ENCODE peak calls at places on chromosomes 5 and 9, in four cellular contexts. One of them, this sample, is unnamed.

GRCh38 chr5:80967500-80968181 is 7.5 kb downstream of the RASGRF2 start:
- DNase-seq in AG08396: peak
- DNase-seq in fibroblast of mammary gland: peak
- DNase-seq in activated CD8-positive, alpha-beta memory T cell treated with anti-CD3 and anti-CD28 coated beads, Interleukin-2, amount 10 ng/mL, durations not matched to agents 7 days and 5 days: no peak
- DNase-seq in this sample: peak

GRCh38 chr5:6734243-6734695 is 21.0 kb downstream of the TENT4A start:
- DNase-seq in AG08396: no peak
- DNase-seq in fibroblast of mammary gland: no peak
- DNase-seq in activated CD8-positive, alpha-beta memory T cell treated with anti-CD3 and anti-CD28 coated beads, Interleukin-2, amount 10 ng/mL, durations not matched to agents 7 days and 5 days: no peak
- DNase-seq in this sample: no peak

GRCh38 chr5:7181841-7182240 is 214.1 kb upstream of the ADCY2 start:
- DNase-seq in AG08396: no peak
- DNase-seq in fibroblast of mammary gland: no peak
- DNase-seq in activated CD8-positive, alpha-beta memory T cell treated with anti-CD3 and anti-CD28 coated beads, Interleukin-2, amount 10 ng/mL, durations not matched to agents 7 days and 5 days: no peak
- DNase-seq in this sample: no peak

GRCh38 chr9:72478993-72479392 is 42.4 kb upstream of the TMC1 start:
- DNase-seq in AG08396: peak
- DNase-seq in fibroblast of mammary gland: peak
- DNase-seq in activated CD8-positive, alpha-beta memory T cell treated with anti-CD3 and anti-CD28 coated beads, Interleukin-2, amount 10 ng/mL, durations not matched to agents 7 days and 5 days: no peak
- DNase-seq in this sample: no peak

GRCh38 chr5:57696906-57697590 is 214.4 kb upstream of the ACTBL2 start:
- DNase-seq in AG08396: no peak
- DNase-seq in fibroblast of mammary gland: peak
- DNase-seq in activated CD8-positive, alpha-beta memory T cell treated with anti-CD3 and anti-CD28 coated beads, Interleukin-2, amount 10 ng/mL, durations not matched to agents 7 days and 5 days: no peak
- DNase-seq in this sample: no peak

GRCh38 chr5:149677721-149678120 is 52.4 kb upstream of the PPARGC1B start:
- DNase-seq in AG08396: no peak
- DNase-seq in fibroblast of mammary gland: no peak
- DNase-seq in activated CD8-positive, alpha-beta memory T cell treated with anti-CD3 and anti-CD28 coated beads, Interleukin-2, amount 10 ng/mL, durations not matched to agents 7 days and 5 days: no peak
- DNase-seq in this sample: no peak

GRCh38 chr9:28503573-28503972 is 930.3 kb upstream of the C9orf72 start:
- DNase-seq in AG08396: no peak
- DNase-seq in fibroblast of mammary gland: peak
- DNase-seq in activated CD8-positive, alpha-beta memory T cell treated with anti-CD3 and anti-CD28 coated beads, Interleukin-2, amount 10 ng/mL, durations not matched to agents 7 days and 5 days: no peak
- DNase-seq in this sample: no peak

GRCh38 chr9:109297899-109298298 is 23.0 kb downstream of the EPB41L4B start:
- DNase-seq in AG08396: no peak
- DNase-seq in fibroblast of mammary gland: peak
- DNase-seq in activated CD8-positive, alpha-beta memory T cell treated with anti-CD3 and anti-CD28 coated beads, Interleukin-2, amount 10 ng/mL, durations not matched to agents 7 days and 5 days: no peak
- DNase-seq in this sample: no peak

GRCh38 chr5:149212203-149212951 is 59.3 kb upstream of the AFAP1L1 start:
- DNase-seq in AG08396: peak
- DNase-seq in fibroblast of mammary gland: peak
- DNase-seq in activated CD8-positive, alpha-beta memory T cell treated with anti-CD3 and anti-CD28 coated beads, Interleukin-2, amount 10 ng/mL, durations not matched to agents 7 days and 5 days: peak
- DNase-seq in this sample: peak

GRCh38 chr5:107817951-107818350 is 147.2 kb upstream of the EFNA5 start:
- DNase-seq in AG08396: no peak
- DNase-seq in fibroblast of mammary gland: no peak
- DNase-seq in activated CD8-positive, alpha-beta memory T cell treated with anti-CD3 and anti-CD28 coated beads, Interleukin-2, amount 10 ng/mL, durations not matched to agents 7 days and 5 days: no peak
- DNase-seq in this sample: no peak

GRCh38 chr5:56607551-56607950 is 207.8 kb upstream of the MAP3K1 start:
- DNase-seq in AG08396: peak
- DNase-seq in fibroblast of mammary gland: no peak
- DNase-seq in activated CD8-positive, alpha-beta memory T cell treated with anti-CD3 and anti-CD28 coated beads, Interleukin-2, amount 10 ng/mL, durations not matched to agents 7 days and 5 days: no peak
- DNase-seq in this sample: no peak

GRCh38 chr9:126173401-126173800 is 153.2 kb upstream of the MVB12B start:
- DNase-seq in AG08396: no peak
- DNase-seq in fibroblast of mammary gland: no peak
- DNase-seq in activated CD8-positive, alpha-beta memory T cell treated with anti-CD3 and anti-CD28 coated beads, Interleukin-2, amount 10 ng/mL, durations not matched to agents 7 days and 5 days: no peak
- DNase-seq in this sample: no peak

GRCh38 chr5:154857091-154857533 is 1.3 kb upstream of the CNOT8 start:
- DNase-seq in AG08396: peak
- DNase-seq in fibroblast of mammary gland: no peak
- DNase-seq in activated CD8-positive, alpha-beta memory T cell treated with anti-CD3 and anti-CD28 coated beads, Interleukin-2, amount 10 ng/mL, durations not matched to agents 7 days and 5 days: peak
- DNase-seq in this sample: no peak

GRCh38 chr5:72428664-72429063 is 78.5 kb downstream of the ZNF366 start:
- DNase-seq in AG08396: no peak
- DNase-seq in fibroblast of mammary gland: no peak
- DNase-seq in activated CD8-positive, alpha-beta memory T cell treated with anti-CD3 and anti-CD28 coated beads, Interleukin-2, amount 10 ng/mL, durations not matched to agents 7 days and 5 days: no peak
- DNase-seq in this sample: no peak

GRCh38 chr5:72920690-72921089 is 35.2 kb upstream of the FCHO2 start:
- DNase-seq in AG08396: no peak
- DNase-seq in fibroblast of mammary gland: peak
- DNase-seq in activated CD8-positive, alpha-beta memory T cell treated with anti-CD3 and anti-CD28 coated beads, Interleukin-2, amount 10 ng/mL, durations not matched to agents 7 days and 5 days: no peak
- DNase-seq in this sample: no peak

GRCh38 chr5:114332925-114333324 is 28.9 kb upstream of the KCNN2 start:
- DNase-seq in AG08396: no peak
- DNase-seq in fibroblast of mammary gland: no peak
- DNase-seq in activated CD8-positive, alpha-beta memory T cell treated with anti-CD3 and anti-CD28 coated beads, Interleukin-2, amount 10 ng/mL, durations not matched to agents 7 days and 5 days: no peak
- DNase-seq in this sample: no peak

GRCh38 chr9:86585422-86586143 is 231.4 kb upstream of the TUT7 start:
- DNase-seq in AG08396: peak
- DNase-seq in fibroblast of mammary gland: peak
- DNase-seq in activated CD8-positive, alpha-beta memory T cell treated with anti-CD3 and anti-CD28 coated beads, Interleukin-2, amount 10 ng/mL, durations not matched to agents 7 days and 5 days: no peak
- DNase-seq in this sample: no peak

GRCh38 chr9:73782166-73782565 is 630.5 kb downstream of the ANXA1 start:
- DNase-seq in AG08396: no peak
- DNase-seq in fibroblast of mammary gland: peak
- DNase-seq in activated CD8-positive, alpha-beta memory T cell treated with anti-CD3 and anti-CD28 coated beads, Interleukin-2, amount 10 ng/mL, durations not matched to agents 7 days and 5 days: no peak
- DNase-seq in this sample: no peak

GRCh38 chr9:86175743-86176456 is 76.5 kb upstream of the GOLM1 start:
- DNase-seq in AG08396: no peak
- DNase-seq in fibroblast of mammary gland: no peak
- DNase-seq in activated CD8-positive, alpha-beta memory T cell treated with anti-CD3 and anti-CD28 coated beads, Interleukin-2, amount 10 ng/mL, durations not matched to agents 7 days and 5 days: no peak
- DNase-seq in this sample: no peak

GRCh38 chr9:109232449-109232848 is 65.4 kb upstream of the FRRS1L start:
- DNase-seq in AG08396: no peak
- DNase-seq in fibroblast of mammary gland: peak
- DNase-seq in activated CD8-positive, alpha-beta memory T cell treated with anti-CD3 and anti-CD28 coated beads, Interleukin-2, amount 10 ng/mL, durations not matched to agents 7 days and 5 days: no peak
- DNase-seq in this sample: peak

GRCh38 chr9:137369911-137370630 is 52.9 kb downstream of the EXD3 start:
- DNase-seq in AG08396: no peak
- DNase-seq in fibroblast of mammary gland: no peak
- DNase-seq in activated CD8-positive, alpha-beta memory T cell treated with anti-CD3 and anti-CD28 coated beads, Interleukin-2, amount 10 ng/mL, durations not matched to agents 7 days and 5 days: no peak
- DNase-seq in this sample: no peak

GRCh38 chr9:130426883-130427282 is 17.9 kb upstream of the ASS1 start:
- DNase-seq in AG08396: no peak
- DNase-seq in fibroblast of mammary gland: peak
- DNase-seq in activated CD8-positive, alpha-beta memory T cell treated with anti-CD3 and anti-CD28 coated beads, Interleukin-2, amount 10 ng/mL, durations not matched to agents 7 days and 5 days: no peak
- DNase-seq in this sample: peak

GRCh38 chr5:135966165-135966564 is 11.4 kb upstream of the LECT2 start:
- DNase-seq in AG08396: no peak
- DNase-seq in fibroblast of mammary gland: no peak
- DNase-seq in activated CD8-positive, alpha-beta memory T cell treated with anti-CD3 and anti-CD28 coated beads, Interleukin-2, amount 10 ng/mL, durations not matched to agents 7 days and 5 days: no peak
- DNase-seq in this sample: no peak

GRCh38 chr5:66769030-66769733 is 173.0 kb downstream of the MAST4 start:
- DNase-seq in AG08396: no peak
- DNase-seq in fibroblast of mammary gland: no peak
- DNase-seq in activated CD8-positive, alpha-beta memory T cell treated with anti-CD3 and anti-CD28 coated beads, Interleukin-2, amount 10 ng/mL, durations not matched to agents 7 days and 5 days: no peak
- DNase-seq in this sample: no peak

GRCh38 chr5:55633574-55634203 is 78.4 kb downstream of the SLC38A9 start:
- DNase-seq in AG08396: no peak
- DNase-seq in fibroblast of mammary gland: peak
- DNase-seq in activated CD8-positive, alpha-beta memory T cell treated with anti-CD3 and anti-CD28 coated beads, Interleukin-2, amount 10 ng/mL, durations not matched to agents 7 days and 5 days: no peak
- DNase-seq in this sample: no peak

GRCh38 chr5:97266576-97266975 is 83.5 kb upstream of the RIOK2 start:
- DNase-seq in AG08396: no peak
- DNase-seq in fibroblast of mammary gland: peak
- DNase-seq in activated CD8-positive, alpha-beta memory T cell treated with anti-CD3 and anti-CD28 coated beads, Interleukin-2, amount 10 ng/mL, durations not matched to agents 7 days and 5 days: no peak
- DNase-seq in this sample: no peak